ENCODE peak calls at places on chromosomes 11 and 22, in seven cellular contexts. T is CD4-positive, alpha-beta T cell; K is left ventricle myocardium inferior; H is A549; Y is bronchial epithelial cell; G is sigmoid colon; O is cardiac fibroblast. X is an unnamed sample.

GRCh38 chr11:102142333-102142732 is 32.1 kb downstream of the YAP1 start:
- DNase-seq in O (no peak), H (no peak), Y (no peak), T (no peak), K (no peak), G (no peak), X (no peak)

GRCh38 chr11:10050561-10050960 is 243.5 kb downstream of the SBF2 start:
- DNase-seq in K (no peak), Y (peak; percentile 82), T (no peak), G (no peak), O (peak; percentile 67), H (peak; percentile 62), X (no peak)

GRCh38 chr22:29309332-29310064 is 3.0 kb downstream of the GAS2L1 start:
- DNase-seq in T (no peak), G (peak; percentile 71), Y (no peak), H (no peak), O (no peak), K (peak; percentile 74), X (no peak)

GRCh38 chr11:102666331-102666957 is 39.1 kb downstream of the MMP27 start:
- DNase-seq in H (peak; percentile 46), K (no peak), G (no peak), T (no peak), O (peak; percentile 71), Y (peak; percentile 48), X (no peak)

GRCh38 chr11:130442728-130443127 is 5.7 kb upstream of the ADAMTS15 start:
- DNase-seq in H (no peak), T (no peak), G (no peak), O (no peak), Y (no peak), K (no peak), X (no peak)

GRCh38 chr11:18013790-18014507 is 1.1 kb upstream of the SERGEF start:
- DNase-seq in H (peak; percentile 10), Y (no peak), O (no peak), T (no peak), K (no peak), G (no peak), X (peak; percentile 23)

GRCh38 chr22:27239520-27239919 is 562.0 kb downstream of the MN1 start:
- DNase-seq in T (no peak), O (no peak), G (no peak), H (no peak), Y (no peak), K (no peak), X (no peak)

GRCh38 chr11:94511932-94512781 is at the start of gene C11orf97:
- DNase-seq in O (peak; percentile 50), K (peak; percentile 46), H (no peak), T (peak; percentile 24), G (peak; percentile 72), Y (no peak), X (no peak)

GRCh38 chr22:29275167-29275566 is 7.1 kb downstream of the EWSR1 start:
- DNase-seq in K (no peak), G (no peak), O (no peak), T (no peak), Y (no peak), H (no peak), X (no peak)

GRCh38 chr11:93392862-93393261 is 62.3 kb downstream of the DEUP1 start:
- DNase-seq in Y (no peak), H (no peak), O (no peak), G (no peak), K (no peak), T (no peak), X (no peak)

GRCh38 chr11:121291896-121292502 is 572 bp upstream of the SC5D start:
- DNase-seq in O (no peak), Y (peak; percentile 31), T (no peak), K (no peak), H (no peak), G (no peak), X (no peak)

GRCh38 chr11:65225284-65226102 is 36.3 kb upstream of the POLA2 start:
- DNase-seq in O (peak; percentile 66), T (peak; percentile 42), H (peak; percentile 32), K (peak; percentile 58), G (peak; percentile 85), Y (peak; percentile 69), X (no peak)

GRCh38 chr22:39142088-39142667 is 10.3 kb downstream of the CBX7 start:
- DNase-seq in G (peak; percentile 61), T (no peak), H (no peak), K (no peak), O (no peak), Y (no peak), X (no peak)

GRCh38 chr22:26168934-26169311 is 339 bp upstream of the SEZ6L start:
- DNase-seq in H (no peak), T (no peak), Y (no peak), G (no peak), O (no peak), K (peak; percentile 13), X (no peak)

GRCh38 chr11:28636566-28636965 is 528.4 kb downstream of the METTL15 start:
- DNase-seq in K (no peak), O (no peak), Y (no peak), H (no peak), G (no peak), T (no peak), X (no peak)

GRCh38 chr11:16603890-16604783 is 134.3 kb upstream of the C11orf58 start:
- DNase-seq in K (peak; percentile 71), H (no peak), Y (no peak), O (no peak), G (peak; percentile 65), T (no peak), X (no peak)

GRCh38 chr22:42419328-42419881 is 12.8 kb downstream of the NFAM1 start:
- DNase-seq in G (no peak), K (no peak), T (no peak), H (no peak), O (no peak), Y (no peak), X (no peak)

GRCh38 chr22:26259510-26259909 is 90.2 kb downstream of the SEZ6L start:
- DNase-seq in H (peak; percentile 11), Y (peak; percentile 11), T (no peak), K (no peak), G (no peak), O (peak; percentile 13), X (no peak)

GRCh38 chr22:30573594-30574094 is 821 bp downstream of the GAL3ST1 start:
- DNase-seq in K (no peak), H (no peak), T (no peak), G (no peak), O (no peak), Y (no peak), X (no peak)

GRCh38 chr11:122140535-122140934 is 24.5 kb upstream of the BLID start:
- DNase-seq in Y (peak; percentile 97), O (peak; percentile 89), T (no peak), K (no peak), H (no peak), G (no peak), X (no peak)

GRCh38 chr11:30239025-30239424 is 8.2 kb downstream of the FSHB start:
- DNase-seq in T (no peak), K (no peak), O (no peak), H (no peak), G (no peak), Y (no peak), X (no peak)

GRCh38 chr11:118873804-118874203 is 9.9 kb upstream of the CXCR5 start:
- DNase-seq in Y (no peak), H (no peak), K (no peak), O (no peak), G (no peak), T (no peak), X (no peak)
- TF ChIP-seq CTCF in Y (no peak), H (no peak), K (no peak), O (no peak), G (no peak), T (peak; percentile 15), X (no peak)

DNA sequence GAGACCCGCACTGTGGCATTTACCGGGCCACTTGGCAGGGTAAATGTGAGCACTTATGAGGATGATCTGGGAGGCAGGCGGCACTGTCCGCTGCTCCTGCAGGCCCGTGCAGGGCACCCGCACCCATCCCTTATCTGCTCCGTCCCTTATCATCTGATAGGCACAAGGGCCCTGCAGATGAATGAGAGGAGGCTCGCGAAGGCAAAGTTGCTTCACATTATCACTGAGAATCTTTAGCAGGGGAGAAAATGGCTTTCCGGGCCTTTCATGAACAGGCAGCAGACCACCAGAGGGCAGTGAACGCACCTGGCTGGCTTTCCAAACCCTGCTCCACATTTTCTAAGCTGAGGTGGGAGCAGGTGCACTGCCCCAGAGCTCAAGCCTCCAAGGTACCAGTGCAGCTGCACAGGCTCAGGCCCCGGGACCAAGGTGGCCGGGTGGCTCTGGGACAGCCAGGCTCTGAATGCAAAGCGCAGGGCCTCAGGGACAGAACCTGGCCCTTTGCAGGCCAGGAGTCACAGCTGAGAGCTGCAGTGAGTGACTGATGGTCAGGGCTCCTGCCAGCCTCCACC is 165.6 kb downstream of the SHANK2 start:
- DNase-seq in K (no peak), H (peak; percentile 47), O (peak; percentile 21), Y (peak; percentile 7), T (no peak), G (no peak), X (no peak)
- TF ChIP-seq CTCF in K (peak; percentile 60), H (peak; percentile 62), O (peak; percentile 47), Y (peak; percentile 56), T (no peak), G (peak; percentile 24), X (no peak)

DNA sequence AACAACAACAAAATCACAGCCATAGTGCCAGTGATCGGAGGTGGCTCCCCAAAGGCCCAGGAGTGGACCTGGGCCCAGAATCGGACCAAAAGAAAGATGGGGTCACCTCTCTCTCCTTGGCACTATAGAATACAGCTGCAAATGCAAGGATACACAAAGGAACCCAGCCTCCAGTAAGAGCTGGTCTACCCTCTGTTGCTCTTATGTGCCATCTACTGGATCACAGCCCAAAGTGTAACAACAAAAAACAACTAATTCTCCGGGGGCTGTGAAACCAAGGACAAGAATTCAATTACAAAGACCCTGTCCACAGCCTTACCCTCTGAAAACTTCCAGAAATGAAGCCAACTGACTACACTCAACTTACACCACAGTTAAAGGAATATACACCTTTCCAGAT is 21.6 kb downstream of the OR8G5 start:
- DNase-seq in G (no peak), H (no peak), T (no peak), O (no peak), Y (peak; percentile 4), K (no peak), X (no peak)
- TF ChIP-seq CTCF in G (no peak), H (no peak), T (no peak), O (peak; percentile 7), Y (no peak), K (no peak), X (no peak)

DNA sequence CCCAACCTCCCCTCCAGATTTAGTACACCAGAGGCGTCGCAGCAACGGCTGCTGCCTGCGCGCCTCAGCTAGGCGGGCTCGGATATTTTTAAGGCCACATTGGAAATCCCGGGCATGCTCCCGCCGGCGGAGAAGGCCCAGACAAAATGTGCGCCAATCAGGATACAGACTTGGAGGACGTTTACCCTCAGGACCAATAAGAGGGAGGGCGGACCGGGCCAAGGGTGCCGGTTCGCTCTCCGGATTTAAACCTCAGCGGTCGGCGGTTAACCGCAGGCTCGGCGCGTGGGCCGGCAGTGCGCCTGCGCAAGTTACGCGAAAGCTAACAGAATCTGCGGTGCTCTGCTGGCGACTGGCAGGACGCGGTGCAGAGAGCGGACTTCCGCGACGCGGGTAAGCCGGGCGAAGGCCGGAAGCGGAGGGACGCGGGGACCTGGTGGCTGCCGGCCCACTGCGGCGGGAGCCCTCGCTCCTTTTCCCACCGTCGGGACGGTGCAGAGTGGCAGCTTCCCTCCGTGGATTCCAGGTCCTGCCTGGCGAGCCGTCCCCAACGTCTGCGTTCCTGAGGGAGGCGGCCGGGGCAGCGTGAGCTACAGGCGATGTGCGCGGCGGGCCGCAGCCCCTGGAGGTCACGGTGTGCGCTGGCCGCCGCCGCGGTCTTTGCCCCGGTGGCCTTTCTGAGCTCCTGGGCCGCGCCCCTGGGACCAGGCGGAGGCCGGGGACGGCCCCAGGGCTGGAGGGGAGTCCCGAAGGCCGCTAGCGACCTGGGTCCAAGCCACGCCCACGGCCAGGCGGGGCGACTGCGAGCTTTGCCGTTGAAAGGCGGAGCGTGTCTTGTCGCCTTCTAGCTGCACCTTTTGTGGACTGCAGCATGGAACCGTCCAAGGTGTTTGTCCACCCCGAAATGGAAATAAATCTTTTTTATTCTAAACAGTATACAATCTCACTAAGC is at the start of gene HYLS1:
- DNase-seq in H (peak; percentile 97), K (peak; percentile 95), O (peak; percentile 98), T (peak; percentile 91), Y (peak; percentile 92), G (peak; percentile 98), X (peak; percentile 66)
- TF ChIP-seq CTCF in H (no peak), K (peak; percentile 59), O (peak; percentile 35), T (no peak), Y (peak; percentile 26), G (peak; percentile 19), X (no peak)

X was measured in omental fat pad.